ENCODE peak calls at places on chromosomes 12 and 14, in six cellular contexts. One of them, this sample, is unnamed.
A peak's percentile ranks its signal among the peaks of the same experiment; 100 is the strongest.

GRCh38 chr12:29650371-29650770 is 133.4 kb downstream of the TMTC1 start:
- DNase-seq in endothelial cell of umbilical vein: no peak
- DNase-seq in adrenal gland: no peak
- DNase-seq in heart left ventricle: no peak
- DNase-seq in GM23248: no peak
- DNase-seq in body of pancreas: no peak
- DNase-seq in this sample: no peak

GRCh38 chr12:85784096-85784720 is 52.0 kb downstream of the RASSF9 start:
- DNase-seq in adrenal gland: no peak
- DNase-seq in endothelial cell of umbilical vein: no peak
- DNase-seq in GM23248: peak; percentile 40
- DNase-seq in heart left ventricle: no peak
- DNase-seq in body of pancreas: no peak
- DNase-seq in this sample: no peak

GRCh38 chr14:99035268-99035667 is 236.7 kb downstream of the BCL11B start:
- DNase-seq in heart left ventricle: peak; percentile 48
- DNase-seq in body of pancreas: no peak
- DNase-seq in GM23248: peak; percentile 72
- DNase-seq in endothelial cell of umbilical vein: no peak
- DNase-seq in adrenal gland: peak; percentile 33
- DNase-seq in this sample: no peak

GRCh38 chr14:97002454-97002853 is 205.3 kb downstream of the VRK1 start:
- DNase-seq in heart left ventricle: no peak
- DNase-seq in body of pancreas: no peak
- DNase-seq in endothelial cell of umbilical vein: no peak
- DNase-seq in GM23248: no peak
- DNase-seq in adrenal gland: no peak
- DNase-seq in this sample: no peak

GRCh38 chr14:104169765-104170113 is 31.4 kb downstream of the KIF26A start:
- DNase-seq in adrenal gland: no peak
- DNase-seq in body of pancreas: no peak
- DNase-seq in GM23248: no peak
- DNase-seq in heart left ventricle: peak; percentile 80
- DNase-seq in endothelial cell of umbilical vein: no peak
- DNase-seq in this sample: no peak

GRCh38 chr12:105750096-105750495 is 388.7 kb downstream of the NUAK1 start:
- DNase-seq in endothelial cell of umbilical vein: no peak
- DNase-seq in heart left ventricle: no peak
- DNase-seq in body of pancreas: no peak
- DNase-seq in adrenal gland: no peak
- DNase-seq in GM23248: no peak
- DNase-seq in this sample: no peak

GRCh38 chr14:94100847-94101246 is 9.7 kb upstream of the IFI27 start:
- DNase-seq in body of pancreas: no peak
- DNase-seq in adrenal gland: peak; percentile 68
- DNase-seq in heart left ventricle: peak; percentile 39
- DNase-seq in endothelial cell of umbilical vein: no peak
- DNase-seq in GM23248: peak; percentile 93
- DNase-seq in this sample: no peak

GRCh38 chr12:130686511-130686981 is 29.6 kb downstream of the RIMBP2 start:
- DNase-seq in body of pancreas: no peak
- DNase-seq in heart left ventricle: no peak
- DNase-seq in adrenal gland: no peak
- DNase-seq in endothelial cell of umbilical vein: no peak
- DNase-seq in GM23248: no peak
- DNase-seq in this sample: no peak

GRCh38 chr12:5535531-5535930 is 103.6 kb downstream of the NTF3 start:
- DNase-seq in body of pancreas: no peak
- DNase-seq in adrenal gland: no peak
- DNase-seq in GM23248: peak; percentile 7
- DNase-seq in endothelial cell of umbilical vein: no peak
- DNase-seq in heart left ventricle: no peak
- DNase-seq in this sample: no peak

GRCh38 chr12:110766311-110767154 is 23.8 kb upstream of the PPP1CC start:
- DNase-seq in body of pancreas: no peak
- DNase-seq in endothelial cell of umbilical vein: no peak
- DNase-seq in GM23248: peak; percentile 45
- DNase-seq in adrenal gland: no peak
- DNase-seq in heart left ventricle: no peak
- DNase-seq in this sample: no peak

GRCh38 chr14:22829661-22830328 is at the start of gene MRPL52:
- DNase-seq in endothelial cell of umbilical vein: peak; percentile 84
- DNase-seq in GM23248: peak; percentile 94
- DNase-seq in heart left ventricle: peak; percentile 91
- DNase-seq in body of pancreas: peak; percentile 90
- DNase-seq in adrenal gland: peak; percentile 88
- DNase-seq in this sample: peak; percentile 87

GRCh38 chr12:104720346-104721064 is 237.6 kb downstream of the SLC41A2 start:
- DNase-seq in adrenal gland: no peak
- DNase-seq in GM23248: peak; percentile 59
- DNase-seq in endothelial cell of umbilical vein: peak; percentile 44
- DNase-seq in body of pancreas: no peak
- DNase-seq in heart left ventricle: peak; percentile 31
- DNase-seq in this sample: no peak

GRCh38 chr14:95156153-95156764 is 1.1 kb downstream of the DICER1 start:
- DNase-seq in heart left ventricle: no peak
- DNase-seq in body of pancreas: no peak
- DNase-seq in GM23248: peak; percentile 59
- DNase-seq in endothelial cell of umbilical vein: peak; percentile 38
- DNase-seq in adrenal gland: no peak
- DNase-seq in this sample: no peak

GRCh38 chr14:64717870-64718269 is 13.6 kb downstream of the PLEKHG3 start:
- DNase-seq in GM23248: no peak
- DNase-seq in endothelial cell of umbilical vein: no peak
- DNase-seq in heart left ventricle: peak; percentile 61
- DNase-seq in adrenal gland: no peak
- DNase-seq in body of pancreas: peak; percentile 68
- DNase-seq in this sample: peak; percentile 76

GRCh38 chr14:80535171-80535570 is 323.9 kb upstream of the DIO2 start:
- DNase-seq in endothelial cell of umbilical vein: no peak
- DNase-seq in GM23248: no peak
- DNase-seq in body of pancreas: no peak
- DNase-seq in heart left ventricle: no peak
- DNase-seq in adrenal gland: no peak
- DNase-seq in this sample: no peak

GRCh38 chr14:100975668-100976067 is 72.1 kb upstream of the RTL1 start:
- DNase-seq in adrenal gland: no peak
- DNase-seq in GM23248: peak; percentile 54
- DNase-seq in heart left ventricle: no peak
- DNase-seq in endothelial cell of umbilical vein: no peak
- DNase-seq in body of pancreas: no peak
- DNase-seq in this sample: no peak

GRCh38 chr12:116416161-116416560 is 138.7 kb upstream of the MED13L start:
- DNase-seq in GM23248: peak; percentile 15
- DNase-seq in adrenal gland: no peak
- DNase-seq in body of pancreas: no peak
- DNase-seq in heart left ventricle: no peak
- DNase-seq in endothelial cell of umbilical vein: no peak
- DNase-seq in this sample: no peak

GRCh38 chr14:72783741-72784140 is 110.2 kb downstream of the DPF3 start:
- DNase-seq in body of pancreas: no peak
- DNase-seq in GM23248: no peak
- DNase-seq in endothelial cell of umbilical vein: no peak
- DNase-seq in adrenal gland: peak; percentile 9
- DNase-seq in heart left ventricle: no peak
- DNase-seq in this sample: no peak

GRCh38 chr12:108296933-108297332 is 42.2 kb downstream of the CMKLR1 start:
- DNase-seq in GM23248: no peak
- DNase-seq in body of pancreas: no peak
- DNase-seq in adrenal gland: no peak
- DNase-seq in heart left ventricle: no peak
- DNase-seq in endothelial cell of umbilical vein: peak; percentile 72
- DNase-seq in this sample: no peak

GRCh38 chr12:12072064-12072760 is 1.5 kb downstream of the BCL2L14 start:
- DNase-seq in adrenal gland: no peak
- DNase-seq in body of pancreas: peak; percentile 61
- DNase-seq in heart left ventricle: no peak
- DNase-seq in GM23248: no peak
- DNase-seq in endothelial cell of umbilical vein: no peak
- DNase-seq in this sample: no peak

GRCh38 chr12:102480401-102480800 is at the start of gene IGF1:
- DNase-seq in GM23248: peak; percentile 71
- DNase-seq in adrenal gland: no peak
- DNase-seq in body of pancreas: no peak
- DNase-seq in endothelial cell of umbilical vein: peak; percentile 82
- DNase-seq in heart left ventricle: no peak
- DNase-seq in this sample: no peak

GRCh38 chr12:12890815-12891645 is at the start of gene GPRC5A:
- DNase-seq in body of pancreas: peak; percentile 87
- DNase-seq in endothelial cell of umbilical vein: peak; percentile 96
- DNase-seq in adrenal gland: peak; percentile 78
- DNase-seq in heart left ventricle: peak; percentile 85
- DNase-seq in GM23248: peak; percentile 98
- DNase-seq in this sample: peak; percentile 90

GRCh38 chr14:56137842-56138241 is 19.6 kb downstream of the PELI2 start:
- DNase-seq in adrenal gland: no peak
- DNase-seq in heart left ventricle: no peak
- DNase-seq in body of pancreas: no peak
- DNase-seq in endothelial cell of umbilical vein: no peak
- DNase-seq in GM23248: no peak
- DNase-seq in this sample: no peak

GRCh38 chr12:110555509-110556406 is 27.4 kb downstream of the PPTC7 start:
- DNase-seq in body of pancreas: no peak
- DNase-seq in endothelial cell of umbilical vein: no peak
- DNase-seq in adrenal gland: no peak
- DNase-seq in GM23248: peak; percentile 84
- DNase-seq in heart left ventricle: no peak
- DNase-seq in this sample: no peak

GRCh38 chr12:26327975-26328635 is 132.7 kb downstream of the SSPN start:
- DNase-seq in endothelial cell of umbilical vein: no peak
- DNase-seq in body of pancreas: no peak
- DNase-seq in GM23248: no peak
- DNase-seq in heart left ventricle: no peak
- DNase-seq in adrenal gland: no peak
- DNase-seq in this sample: no peak

GRCh38 chr14:93936245-93936644 is 9.1 kb downstream of the FAM181A start:
- DNase-seq in GM23248: peak; percentile 43
- DNase-seq in body of pancreas: no peak
- DNase-seq in adrenal gland: no peak
- DNase-seq in endothelial cell of umbilical vein: no peak
- DNase-seq in heart left ventricle: no peak
- DNase-seq in this sample: no peak

GRCh38 chr12:102343361-102344121 is 136.8 kb downstream of the IGF1 start:
- DNase-seq in body of pancreas: no peak
- DNase-seq in endothelial cell of umbilical vein: peak; percentile 12
- DNase-seq in GM23248: peak; percentile 5
- DNase-seq in adrenal gland: no peak
- DNase-seq in heart left ventricle: no peak
- DNase-seq in this sample: no peak

GRCh38 chr12:18221726-18222125 is 39.6 kb upstream of the PIK3C2G start:
- DNase-seq in endothelial cell of umbilical vein: no peak
- DNase-seq in heart left ventricle: no peak
- DNase-seq in GM23248: no peak
- DNase-seq in body of pancreas: no peak
- DNase-seq in adrenal gland: no peak
- DNase-seq in this sample: no peak

GRCh38 chr12:78179346-78179745 is 348.7 kb downstream of the NAV3 start:
- DNase-seq in GM23248: no peak
- DNase-seq in heart left ventricle: no peak
- DNase-seq in adrenal gland: no peak
- DNase-seq in body of pancreas: no peak
- DNase-seq in endothelial cell of umbilical vein: no peak
- DNase-seq in this sample: no peak

DNA sequence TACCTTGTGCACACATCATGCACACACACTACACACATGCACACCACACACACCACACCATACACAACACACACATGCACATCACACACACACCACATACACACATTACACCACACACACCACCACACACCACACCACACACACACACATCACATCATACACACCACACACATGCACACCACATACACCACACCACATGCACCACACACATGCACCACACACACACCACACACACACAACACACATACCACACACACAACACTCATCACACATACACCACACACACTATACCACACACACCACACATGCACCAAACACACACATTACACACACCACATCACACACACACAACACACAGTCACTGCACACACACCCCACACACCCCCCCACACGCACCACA is 38.1 kb downstream of the SDR9C7 start:
- DNase-seq in heart left ventricle: no peak
- DNase-seq in body of pancreas: no peak
- DNase-seq in GM23248: no peak
- DNase-seq in adrenal gland: no peak
- DNase-seq in endothelial cell of umbilical vein: no peak
- DNase-seq in this sample: no peak
- H3K4me3 ChIP-seq in heart left ventricle: no peak overlapping the region
- H3K4me3 ChIP-seq in body of pancreas: no peak overlapping the region
- H3K4me3 ChIP-seq in GM23248: no peak overlapping the region
- H3K4me3 ChIP-seq in adrenal gland: no peak overlapping the region
- H3K4me3 ChIP-seq in endothelial cell of umbilical vein: no peak overlapping the region
- H3K4me3 ChIP-seq in this sample: no peak overlapping the region

GRCh38 chr12:92737855-92738850 is 35.4 kb downstream of the PLEKHG7 start:
- DNase-seq in body of pancreas: no peak
- DNase-seq in endothelial cell of umbilical vein: no peak
- DNase-seq in adrenal gland: no peak
- DNase-seq in GM23248: no peak
- DNase-seq in heart left ventricle: no peak
- DNase-seq in this sample: no peak
- H3K27ac ChIP-seq in body of pancreas: no peak overlapping the region
- H3K27ac ChIP-seq in endothelial cell of umbilical vein: no peak overlapping the region
- H3K27ac ChIP-seq in adrenal gland: no peak overlapping the region
- H3K27ac ChIP-seq in GM23248: no peak overlapping the region
- H3K27ac ChIP-seq in heart left ventricle: no peak overlapping the region
- H3K27ac ChIP-seq in this sample: no peak overlapping the region

GRCh38 chr12:45354399-45354798 is 138.5 kb downstream of the ANO6 start:
- DNase-seq in body of pancreas: no peak
- DNase-seq in adrenal gland: no peak
- DNase-seq in endothelial cell of umbilical vein: no peak
- DNase-seq in GM23248: no peak
- DNase-seq in heart left ventricle: no peak
- DNase-seq in this sample: no peak

GRCh38 chr12:45349911-45350310 is 134.0 kb downstream of the ANO6 start:
- DNase-seq in GM23248: peak; percentile 29
- DNase-seq in adrenal gland: no peak
- DNase-seq in heart left ventricle: no peak
- DNase-seq in body of pancreas: no peak
- DNase-seq in endothelial cell of umbilical vein: peak; percentile 72
- DNase-seq in this sample: no peak

GRCh38 chr12:45350861-45351260 is 135.0 kb downstream of the ANO6 start:
- DNase-seq in body of pancreas: no peak
- DNase-seq in GM23248: peak; percentile 35
- DNase-seq in heart left ventricle: no peak
- DNase-seq in adrenal gland: no peak
- DNase-seq in endothelial cell of umbilical vein: no peak
- DNase-seq in this sample: no peak

GRCh38 chr12:45353944-45354343 is 138.0 kb downstream of the ANO6 start:
- DNase-seq in heart left ventricle: no peak
- DNase-seq in GM23248: no peak
- DNase-seq in adrenal gland: no peak
- DNase-seq in body of pancreas: no peak
- DNase-seq in endothelial cell of umbilical vein: no peak
- DNase-seq in this sample: no peak

GRCh38 chr12:45351921-45352670 is 136.2 kb downstream of the ANO6 start:
- DNase-seq in GM23248: no peak
- DNase-seq in body of pancreas: no peak
- DNase-seq in adrenal gland: no peak
- DNase-seq in endothelial cell of umbilical vein: no peak
- DNase-seq in heart left ventricle: no peak
- DNase-seq in this sample: no peak
- H3K36me3 ChIP-seq in GM23248: peaks cover 29% of the 10 kb centered on the region
- H3K36me3 ChIP-seq in body of pancreas: no peaks in the 10 kb centered on the region
- H3K36me3 ChIP-seq in adrenal gland: peaks cover 12% of the 10 kb centered on the region
- H3K36me3 ChIP-seq in endothelial cell of umbilical vein: peaks cover 9% of the 10 kb centered on the region
- H3K36me3 ChIP-seq in heart left ventricle: peaks cover 77% of the 10 kb centered on the region
- H3K36me3 ChIP-seq in this sample: no peaks in the 10 kb centered on the region

GRCh38 chr12:52185400-52185967 is 6.3 kb downstream of the KRT80 start:
- DNase-seq in adrenal gland: no peak
- DNase-seq in body of pancreas: no peak
- DNase-seq in GM23248: no peak
- DNase-seq in endothelial cell of umbilical vein: no peak
- DNase-seq in heart left ventricle: no peak
- DNase-seq in this sample: no peak
- H3K4me3 ChIP-seq in adrenal gland: no peak overlapping the region
- H3K4me3 ChIP-seq in body of pancreas: no peak overlapping the region
- H3K4me3 ChIP-seq in GM23248: no peak overlapping the region
- H3K4me3 ChIP-seq in endothelial cell of umbilical vein: no peak overlapping the region
- H3K4me3 ChIP-seq in heart left ventricle: no peak overlapping the region
- H3K4me3 ChIP-seq in this sample: no peak overlapping the region

This sample was measured in breast epithelium.